ENCODE peak calls at places on chromosomes 4 and X, in seven cellular contexts. F is heart left ventricle, Z is pancreas, O is ovary, G is cardiac muscle cell, A is GM12878, H is gastrocnemius medialis. E is an unnamed sample. For H3K36me3, the result is how much of the 10 kb centered on the place peaks cover.

GRCh38 chr4:138193963-138194362 is 48.2 kb downstream of the SLC7A11 start:
- DNase-seq in Z (no peak), G (no peak), O (no peak), H (no peak), F (no peak), A (no peak), E (no peak)

GRCh38 chr4:166257891-166258290 is 384.9 kb downstream of the TLL1 start:
- DNase-seq in O (no peak), A (no peak), F (no peak), Z (no peak), H (no peak), G (no peak), E (no peak)

GRCh38 chrX:120755066-120755846 is 120.4 kb downstream of the CT47B1 start:
- DNase-seq in H (no peak), A (no peak), O (no peak), Z (no peak), G (no peak), F (no peak), E (no peak)

GRCh38 chrX:71637848-71638247 is 19.5 kb upstream of the CXCR3 start:
- DNase-seq in G (peak), H (no peak), O (no peak), A (no peak), Z (no peak), F (no peak), E (no peak)

GRCh38 chrX:27996132-27996531 is 14.9 kb upstream of the DCAF8L1 start:
- DNase-seq in A (no peak), G (no peak), H (no peak), F (no peak), O (no peak), Z (no peak), E (no peak)

GRCh38 chrX:140661657-140662056 is 47.9 kb upstream of the LINC00632 start:
- DNase-seq in H (no peak), A (no peak), O (no peak), Z (no peak), G (peak), F (no peak), E (no peak)

GRCh38 chr4:73891326-73891725 is 22.1 kb downstream of the CXCL1 start:
- DNase-seq in O (no peak), G (no peak), Z (no peak), H (no peak), F (no peak), A (no peak), E (no peak)

GRCh38 chrX:99398578-99398977 is 1011.5 kb downstream of the PCDH19 start:
- DNase-seq in Z (no peak), O (no peak), H (no peak), G (no peak), F (no peak), A (no peak), E (peak)

GRCh38 chr4:19791422-19792113 is 460.1 kb upstream of the SLIT2 start:
- DNase-seq in H (no peak), Z (no peak), O (no peak), F (no peak), G (peak), A (no peak), E (no peak)

GRCh38 chr4:77959566-77960338 is 97.1 kb downstream of the MRPL1 start:
- DNase-seq in A (peak), F (no peak), O (no peak), H (no peak), Z (no peak), G (peak), E (no peak)

GRCh38 chr4:103719320-103720204 is at the start of gene TACR3:
- DNase-seq in H (no peak), G (peak), A (no peak), F (peak), Z (peak), O (no peak), E (no peak)

GRCh38 chrX:70042399-70043371 is 7.1 kb downstream of the AWAT2 start:
- DNase-seq in A (no peak), O (no peak), G (peak), Z (no peak), H (no peak), F (no peak), E (no peak)

GRCh38 chr4:121049072-121049599 is 23.2 kb downstream of the NDNF start:
- DNase-seq in A (no peak), Z (no peak), O (no peak), G (no peak), H (no peak), F (no peak), E (no peak)

DNA sequence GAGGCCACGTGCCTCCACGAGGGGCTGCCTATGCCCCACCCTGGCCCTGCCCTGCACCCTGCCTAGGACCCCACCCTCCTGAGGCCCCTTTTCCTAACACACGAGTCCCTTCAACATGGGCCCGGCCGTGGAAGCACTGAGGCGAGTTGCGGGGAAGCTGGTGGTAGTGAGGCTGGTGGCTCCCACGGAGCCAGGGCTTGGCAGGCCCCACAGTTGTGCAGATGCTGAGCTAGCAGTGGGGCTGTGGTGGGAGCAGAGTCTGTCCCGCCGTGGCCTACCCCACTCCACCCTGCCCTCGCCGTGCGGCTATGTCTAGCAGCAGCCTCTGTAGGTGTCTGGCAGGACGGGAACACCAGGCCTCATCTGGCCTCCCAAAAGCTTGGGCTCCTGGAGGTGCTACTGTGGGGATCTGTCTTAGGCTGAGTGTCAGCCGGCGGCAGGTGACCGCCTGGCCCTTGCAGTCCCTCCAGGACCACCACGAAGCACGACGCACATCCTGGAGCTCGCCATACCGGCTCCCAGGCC is 18.8 kb downstream of the TACC3 start:
- DNase-seq in O (no peak), H (no peak), A (no peak), F (no peak), G (no peak), Z (peak), E (no peak)
- H3K36me3 ChIP-seq in O (under half), H (under half), A (half or more), F (under half), G (under half), Z (under half), E (under half)

GRCh38 chr4:8665406-8666360 is 73.1 kb downstream of the CPZ start:
- DNase-seq in H (no peak), A (no peak), O (no peak), F (no peak), Z (no peak), G (no peak), E (no peak)
- H3K36me3 ChIP-seq in H (under half), A (under half), O (under half), F (under half), Z (under half), G (under half), E (under half)

DNA sequence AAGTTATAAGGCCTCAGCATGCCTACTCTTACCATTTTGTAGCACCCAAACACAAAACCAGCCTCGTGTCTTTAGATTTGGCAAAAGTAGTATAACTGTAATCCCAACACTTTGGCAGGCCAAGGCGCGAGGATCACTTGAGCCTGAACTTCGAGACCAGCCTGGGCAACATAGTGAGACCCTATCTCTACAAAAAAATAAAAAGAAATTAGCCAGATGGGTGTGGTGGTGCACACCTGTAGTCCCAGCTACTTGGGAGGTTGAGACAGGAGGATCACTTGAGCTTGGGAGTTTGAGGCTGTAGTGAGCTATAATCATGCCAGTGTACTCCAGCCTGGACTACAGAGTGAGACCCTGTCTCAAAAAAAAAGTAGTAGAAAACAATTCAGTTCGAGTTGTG is 17.6 kb downstream of the SYAP1 start:
- DNase-seq in G (no peak), F (no peak), A (no peak), H (no peak), O (no peak), Z (no peak), E (no peak)
- H3K36me3 ChIP-seq in G (under half), F (under half), A (under half), H (under half), O (under half), Z (under half), E (under half)

GRCh38 chrX:37787353-37787869 is 7.6 kb downstream of the CYBB start:
- DNase-seq in F (no peak), Z (no peak), H (no peak), G (no peak), A (no peak), O (no peak), E (no peak)
- H3K36me3 ChIP-seq in F (under half), Z (under half), H (under half), G (under half), A (under half), O (under half), E (under half)

GRCh38 chr4:42410446-42410845 is 13.2 kb downstream of the SHISA3 start:
- DNase-seq in Z (no peak), A (no peak), H (no peak), G (no peak), F (no peak), O (no peak), E (no peak)
- H3K36me3 ChIP-seq in Z (under half), A (under half), H (under half), G (under half), F (under half), O (under half), E (under half)

DNA sequence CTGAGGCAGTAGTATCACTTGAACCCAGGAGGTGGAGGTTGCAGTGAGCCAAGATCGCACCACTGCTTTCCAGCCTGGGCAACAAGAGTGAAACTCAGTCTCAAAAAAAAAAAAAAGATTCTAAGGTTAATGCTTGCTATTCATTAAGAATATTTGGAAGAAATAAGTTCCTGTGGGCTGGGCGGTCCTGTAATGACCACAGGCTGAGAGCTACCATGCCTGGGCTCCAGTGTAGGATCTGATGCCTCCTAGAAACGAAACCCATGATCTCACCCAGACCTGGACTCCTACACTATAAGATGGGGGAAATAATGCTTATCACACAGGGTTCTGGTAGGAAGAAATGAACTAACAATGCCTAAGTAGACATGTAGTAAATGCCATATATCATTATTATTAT is 17.8 kb downstream of the TMEM192 start:
- DNase-seq in F (no peak), G (no peak), A (no peak), Z (no peak), O (no peak), H (no peak), E (no peak)
- H3K36me3 ChIP-seq in F (under half), G (under half), A (under half), Z (under half), O (under half), H (under half), E (under half)